ENCODE peak calls at places on chromosomes 11 and 22, in ten cellular contexts. One of them, this sample, is unnamed.
A peak's percentile ranks its signal among the peaks of the same experiment; 100 is the strongest.

GRCh38 chr22:37080438-37080837 is 28.9 kb downstream of the KCTD17 start:
- DNase-seq in esophagus muscularis mucosa: no peak
- DNase-seq in HepG2: no peak
- DNase-seq in lower leg skin: no peak
- DNase-seq in A549: no peak
- DNase-seq in IMR-90: no peak
- DNase-seq in body of pancreas: no peak
- DNase-seq in gastrocnemius medialis: no peak
- DNase-seq in transverse colon: no peak
- DNase-seq in ovary: no peak
- DNase-seq in this sample: no peak

GRCh38 chr11:75931124-75931523 is 116.1 kb downstream of the UVRAG start:
- DNase-seq in A549: no peak
- DNase-seq in ovary: no peak
- DNase-seq in body of pancreas: no peak
- DNase-seq in lower leg skin: no peak
- DNase-seq in IMR-90: peak; percentile 68
- DNase-seq in transverse colon: no peak
- DNase-seq in gastrocnemius medialis: no peak
- DNase-seq in HepG2: no peak
- DNase-seq in esophagus muscularis mucosa: no peak
- DNase-seq in this sample: no peak

GRCh38 chr22:49934144-49934890 is 15.9 kb downstream of the CRELD2 start:
- DNase-seq in ovary: peak; percentile 65
- DNase-seq in esophagus muscularis mucosa: no peak
- DNase-seq in body of pancreas: peak; percentile 86
- DNase-seq in lower leg skin: no peak
- DNase-seq in transverse colon: peak; percentile 75
- DNase-seq in HepG2: no peak
- DNase-seq in gastrocnemius medialis: peak; percentile 67
- DNase-seq in A549: no peak
- DNase-seq in IMR-90: peak; percentile 12
- DNase-seq in this sample: no peak

GRCh38 chr11:3880724-3881123 is 25.3 kb downstream of the STIM1 start:
- DNase-seq in A549: peak; percentile 25
- DNase-seq in HepG2: peak; percentile 65
- DNase-seq in gastrocnemius medialis: no peak
- DNase-seq in ovary: no peak
- DNase-seq in IMR-90: peak; percentile 58
- DNase-seq in transverse colon: no peak
- DNase-seq in esophagus muscularis mucosa: no peak
- DNase-seq in lower leg skin: no peak
- DNase-seq in body of pancreas: no peak
- DNase-seq in this sample: no peak

GRCh38 chr11:67006029-67006884 is 16.7 kb upstream of the SYT12 start:
- DNase-seq in lower leg skin: no peak
- DNase-seq in gastrocnemius medialis: peak; percentile 10
- DNase-seq in body of pancreas: peak; percentile 14
- DNase-seq in esophagus muscularis mucosa: no peak
- DNase-seq in transverse colon: no peak
- DNase-seq in ovary: no peak
- DNase-seq in HepG2: peak; percentile 52
- DNase-seq in A549: peak; percentile 92
- DNase-seq in IMR-90: no peak
- DNase-seq in this sample: peak; percentile 49

GRCh38 chr11:46877580-46877979 is 31.5 kb upstream of the CKAP5 start:
- DNase-seq in ovary: no peak
- DNase-seq in A549: no peak
- DNase-seq in lower leg skin: no peak
- DNase-seq in HepG2: no peak
- DNase-seq in body of pancreas: no peak
- DNase-seq in transverse colon: no peak
- DNase-seq in gastrocnemius medialis: no peak
- DNase-seq in esophagus muscularis mucosa: no peak
- DNase-seq in IMR-90: no peak
- DNase-seq in this sample: no peak

GRCh38 chr22:46047841-46048595 is 71.1 kb upstream of the WNT7B start:
- DNase-seq in lower leg skin: no peak
- DNase-seq in HepG2: no peak
- DNase-seq in ovary: peak; percentile 17
- DNase-seq in IMR-90: no peak
- DNase-seq in transverse colon: peak; percentile 16
- DNase-seq in A549: no peak
- DNase-seq in body of pancreas: peak; percentile 52
- DNase-seq in gastrocnemius medialis: no peak
- DNase-seq in esophagus muscularis mucosa: no peak
- DNase-seq in this sample: no peak

GRCh38 chr22:23146842-23147205 is 1.5 kb downstream of the RAB36 start:
- DNase-seq in IMR-90: no peak
- DNase-seq in transverse colon: no peak
- DNase-seq in esophagus muscularis mucosa: no peak
- DNase-seq in lower leg skin: no peak
- DNase-seq in body of pancreas: no peak
- DNase-seq in gastrocnemius medialis: no peak
- DNase-seq in ovary: no peak
- DNase-seq in A549: no peak
- DNase-seq in HepG2: no peak
- DNase-seq in this sample: no peak

GRCh38 chr11:31450841-31451240 is 58.6 kb downstream of the IMMP1L start:
- DNase-seq in ovary: no peak
- DNase-seq in HepG2: peak; percentile 29
- DNase-seq in gastrocnemius medialis: no peak
- DNase-seq in transverse colon: no peak
- DNase-seq in IMR-90: no peak
- DNase-seq in lower leg skin: no peak
- DNase-seq in A549: no peak
- DNase-seq in body of pancreas: no peak
- DNase-seq in esophagus muscularis mucosa: no peak
- DNase-seq in this sample: no peak

GRCh38 chr11:110479070-110479444 is 49.3 kb downstream of the FDX1 start:
- DNase-seq in transverse colon: no peak
- DNase-seq in lower leg skin: no peak
- DNase-seq in A549: no peak
- DNase-seq in esophagus muscularis mucosa: no peak
- DNase-seq in body of pancreas: no peak
- DNase-seq in gastrocnemius medialis: no peak
- DNase-seq in ovary: no peak
- DNase-seq in HepG2: no peak
- DNase-seq in IMR-90: no peak
- DNase-seq in this sample: no peak

GRCh38 chr22:40533712-40534378 is 102.7 kb downstream of the MRTFA start:
- DNase-seq in ovary: no peak
- DNase-seq in gastrocnemius medialis: no peak
- DNase-seq in HepG2: no peak
- DNase-seq in lower leg skin: no peak
- DNase-seq in A549: peak; percentile 70
- DNase-seq in transverse colon: peak; percentile 19
- DNase-seq in IMR-90: peak; percentile 74
- DNase-seq in esophagus muscularis mucosa: no peak
- DNase-seq in body of pancreas: no peak
- DNase-seq in this sample: peak; percentile 34

GRCh38 chr22:19801340-19802000 is 40.9 kb downstream of the TBX1 start:
- DNase-seq in lower leg skin: no peak
- DNase-seq in A549: no peak
- DNase-seq in gastrocnemius medialis: no peak
- DNase-seq in ovary: no peak
- DNase-seq in IMR-90: no peak
- DNase-seq in esophagus muscularis mucosa: no peak
- DNase-seq in HepG2: no peak
- DNase-seq in transverse colon: no peak
- DNase-seq in body of pancreas: no peak
- DNase-seq in this sample: no peak

GRCh38 chr11:77819921-77820564 is 479 bp downstream of the RSF1 start:
- DNase-seq in IMR-90: peak; percentile 27
- DNase-seq in gastrocnemius medialis: peak; percentile 34
- DNase-seq in esophagus muscularis mucosa: no peak
- DNase-seq in A549: peak; percentile 53
- DNase-seq in transverse colon: peak; percentile 53
- DNase-seq in ovary: peak; percentile 73
- DNase-seq in HepG2: peak; percentile 9
- DNase-seq in body of pancreas: peak; percentile 46
- DNase-seq in lower leg skin: peak; percentile 42
- DNase-seq in this sample: peak; percentile 76

DNA sequence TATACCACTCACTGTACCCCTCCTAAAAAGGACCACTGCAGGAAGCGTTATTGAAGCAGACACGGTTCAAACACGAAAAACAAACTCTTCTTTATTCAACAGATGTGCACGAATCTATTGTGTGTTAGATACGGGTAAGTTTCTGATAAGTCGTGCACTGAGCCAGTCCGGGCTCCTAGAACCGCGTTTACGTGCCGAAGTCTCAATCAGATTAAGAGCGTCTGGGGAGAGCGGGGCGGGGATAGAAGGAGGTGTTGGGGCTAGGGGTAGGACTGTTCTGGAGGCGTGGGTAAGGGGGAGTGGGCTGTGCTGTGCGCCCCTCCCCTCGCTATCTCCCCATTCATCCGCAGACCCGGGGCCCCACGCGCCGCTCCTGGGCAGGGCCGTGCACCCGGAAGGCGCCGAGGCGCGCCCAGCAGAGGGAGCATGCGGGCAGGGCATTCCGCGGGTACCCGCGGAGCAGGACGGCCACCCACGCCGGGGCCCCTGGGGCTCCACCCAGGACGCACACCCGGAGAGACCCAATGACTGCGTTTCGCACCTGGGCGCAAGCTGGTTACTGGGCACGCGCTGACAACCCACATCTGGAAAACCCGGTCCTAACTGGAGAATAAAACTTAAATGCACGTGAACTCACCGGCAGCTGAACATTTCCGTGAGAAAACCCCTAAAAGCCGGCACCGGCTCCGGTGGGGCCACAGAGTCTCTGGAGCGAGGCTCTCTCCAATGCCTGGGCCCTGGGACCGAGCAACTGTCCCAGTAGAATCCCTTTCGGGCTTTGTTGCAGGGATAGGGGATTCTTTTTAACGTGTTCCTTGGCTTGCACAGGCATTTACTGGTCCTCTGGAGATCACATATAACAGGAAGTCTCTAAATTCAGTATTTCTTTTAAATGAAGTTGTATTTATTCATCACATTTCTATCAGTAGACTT is 40.6 kb downstream of the WEE1 start:
- DNase-seq in gastrocnemius medialis: peak; percentile 52
- DNase-seq in A549: peak; percentile 89
- DNase-seq in lower leg skin: peak; percentile 74
- DNase-seq in HepG2: peak; percentile 60
- DNase-seq in ovary: peak; percentile 83
- DNase-seq in esophagus muscularis mucosa: peak; percentile 94
- DNase-seq in IMR-90: peak; percentile 75
- DNase-seq in transverse colon: peak; percentile 91
- DNase-seq in body of pancreas: peak; percentile 92
- DNase-seq in this sample: peak; percentile 90
- TF ChIP-seq POLR2A in gastrocnemius medialis: peak; percentile 25
- TF ChIP-seq POLR2A in A549: peak; percentile 57
- TF ChIP-seq POLR2A in lower leg skin: no peak
- TF ChIP-seq POLR2A in HepG2: peak; percentile 39
- TF ChIP-seq POLR2A in ovary: peak; percentile 33
- TF ChIP-seq POLR2A in esophagus muscularis mucosa: no peak
- TF ChIP-seq POLR2A in IMR-90: no peak
- TF ChIP-seq POLR2A in transverse colon: peak; percentile 56
- TF ChIP-seq POLR2A in body of pancreas: peak; percentile 70
- TF ChIP-seq POLR2A in this sample: peak; percentile 45

GRCh38 chr22:31630331-31631329 is 31.4 kb downstream of the PISD start:
- DNase-seq in body of pancreas: peak; percentile 84
- DNase-seq in A549: peak; percentile 44
- DNase-seq in HepG2: peak; percentile 75
- DNase-seq in esophagus muscularis mucosa: peak; percentile 95
- DNase-seq in ovary: peak; percentile 80
- DNase-seq in transverse colon: peak; percentile 81
- DNase-seq in lower leg skin: peak; percentile 69
- DNase-seq in IMR-90: peak; percentile 74
- DNase-seq in gastrocnemius medialis: peak; percentile 31
- DNase-seq in this sample: peak; percentile 88
- TF ChIP-seq POLR2A in body of pancreas: peak; percentile 63
- TF ChIP-seq POLR2A in A549: peak; percentile 37
- TF ChIP-seq POLR2A in HepG2: peak; percentile 56
- TF ChIP-seq POLR2A in esophagus muscularis mucosa: no peak
- TF ChIP-seq POLR2A in ovary: peak; percentile 43
- TF ChIP-seq POLR2A in transverse colon: peak; percentile 27
- TF ChIP-seq POLR2A in lower leg skin: no peak
- TF ChIP-seq POLR2A in IMR-90: peak; percentile 81
- TF ChIP-seq POLR2A in gastrocnemius medialis: peak; percentile 41
- TF ChIP-seq POLR2A in this sample: peak; percentile 78

DNA sequence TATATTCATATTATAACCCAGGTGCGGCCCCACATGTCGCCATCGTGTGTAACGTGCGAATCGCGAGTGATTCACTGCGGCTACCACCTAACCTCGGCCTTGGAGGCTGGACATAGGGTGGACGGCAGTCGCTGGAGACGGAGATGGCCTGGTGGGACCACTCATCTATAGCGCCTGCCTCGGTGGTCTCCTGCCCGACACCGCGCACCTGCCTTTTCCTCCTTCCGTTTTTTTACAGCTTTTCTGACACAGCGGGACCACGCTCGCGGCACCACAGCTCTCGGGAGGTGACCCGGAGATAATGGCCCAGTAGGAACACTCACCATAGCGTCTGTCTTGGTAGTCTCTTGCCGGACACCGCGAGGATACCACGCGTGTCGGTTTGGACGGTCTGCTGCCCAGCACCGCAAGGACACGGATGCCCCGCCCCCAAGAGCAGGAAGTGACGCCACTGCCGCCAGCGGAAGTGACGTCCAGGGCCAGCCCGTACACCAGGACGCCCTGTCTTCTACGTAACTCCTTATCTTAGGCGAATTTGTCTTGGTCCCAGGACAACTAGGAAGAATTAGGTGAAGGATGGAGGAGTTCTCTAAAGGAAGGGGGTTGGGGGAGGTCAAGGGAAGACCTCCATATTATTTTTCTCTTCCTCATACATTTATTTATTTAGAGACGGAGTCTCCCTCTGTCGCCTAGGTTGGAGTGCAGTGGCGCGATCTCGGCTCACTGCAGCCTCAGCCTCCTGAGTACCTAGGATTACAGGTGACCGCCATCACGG is 6.4 kb downstream of the SNU13 start:
- DNase-seq in transverse colon: peak; percentile 91
- DNase-seq in lower leg skin: peak; percentile 77
- DNase-seq in IMR-90: peak; percentile 88
- DNase-seq in A549: no peak
- DNase-seq in gastrocnemius medialis: peak; percentile 76
- DNase-seq in ovary: peak; percentile 90
- DNase-seq in body of pancreas: peak; percentile 87
- DNase-seq in esophagus muscularis mucosa: peak; percentile 93
- DNase-seq in HepG2: peak; percentile 80
- DNase-seq in this sample: peak; percentile 94
- TF ChIP-seq POLR2A in transverse colon: peak; percentile 78
- TF ChIP-seq POLR2A in lower leg skin: peak; percentile 25
- TF ChIP-seq POLR2A in IMR-90: peak; percentile 89
- TF ChIP-seq POLR2A in A549: no peak
- TF ChIP-seq POLR2A in gastrocnemius medialis: peak; percentile 85
- TF ChIP-seq POLR2A in ovary: peak; percentile 91
- TF ChIP-seq POLR2A in body of pancreas: peak; percentile 70
- TF ChIP-seq POLR2A in esophagus muscularis mucosa: peak; percentile 52
- TF ChIP-seq POLR2A in HepG2: peak; percentile 74
- TF ChIP-seq POLR2A in this sample: peak; percentile 78

DNA sequence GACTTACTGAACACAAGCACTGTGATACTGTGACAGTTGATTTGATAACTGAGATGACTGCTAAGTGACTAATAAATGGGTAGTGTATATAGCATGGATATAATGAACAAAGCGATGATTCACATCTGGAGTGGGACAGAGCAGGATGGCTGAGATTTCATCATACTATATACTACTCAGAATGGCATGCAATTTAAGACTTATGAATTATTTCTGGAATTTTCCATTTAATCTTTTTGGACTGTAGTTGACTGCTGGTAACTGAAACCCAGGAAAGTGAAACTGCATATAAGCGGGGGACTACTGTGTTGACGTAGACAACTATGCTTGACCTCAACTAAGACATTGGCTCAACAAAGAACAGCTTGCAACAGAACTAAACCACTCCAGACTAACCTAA is 20.0 kb upstream of the NUCB2 start:
- DNase-seq in HepG2: no peak
- DNase-seq in lower leg skin: no peak
- DNase-seq in esophagus muscularis mucosa: no peak
- DNase-seq in gastrocnemius medialis: no peak
- DNase-seq in A549: peak; percentile 58
- DNase-seq in ovary: no peak
- DNase-seq in transverse colon: no peak
- DNase-seq in IMR-90: peak; percentile 99
- DNase-seq in body of pancreas: no peak
- DNase-seq in this sample: no peak
- TF ChIP-seq POLR2A in HepG2: no peak
- TF ChIP-seq POLR2A in lower leg skin: no peak
- TF ChIP-seq POLR2A in esophagus muscularis mucosa: no peak
- TF ChIP-seq POLR2A in gastrocnemius medialis: no peak
- TF ChIP-seq POLR2A in A549: no peak
- TF ChIP-seq POLR2A in ovary: no peak
- TF ChIP-seq POLR2A in transverse colon: no peak
- TF ChIP-seq POLR2A in IMR-90: no peak
- TF ChIP-seq POLR2A in body of pancreas: no peak
- TF ChIP-seq POLR2A in this sample: no peak